ENCODE peak calls at places on chromosomes 7 and 10, in eight cellular contexts. V is GM18507; C is dermis blood vessel endothelial cell; M is effector memory CD8-positive, alpha-beta T cell; T is hypothalamus; S is NCI-H1105 treated with DMSO at 0.1 percent for 48 hours; W is stimulated activated CD8-positive, alpha-beta memory T cell treated with anti-CD3 and anti-CD28 coated beads, Interleukin-4, amount 100 ng/mL, for 48 hours; G is ACHN. Y is an unnamed sample.

GRCh38 chr10:119466655-119467054 is 75.9 kb downstream of the RGS10 start:
- DNase-seq in V (no peak), C (no peak), M (peak; percentile 42), T (no peak), S (no peak), W (peak; percentile 59), G (no peak), Y (no peak)

GRCh38 chr7:131493559-131493958 is 62.9 kb downstream of the PODXL start:
- DNase-seq in V (no peak), C (no peak), M (no peak), T (no peak), S (peak; percentile 19), W (no peak), G (no peak), Y (no peak)

GRCh38 chr10:115141254-115141653 is 48.1 kb downstream of the ATRNL1 start:
- DNase-seq in V (no peak), C (peak; percentile 21), M (no peak), T (no peak), S (no peak), W (no peak), G (peak; percentile 44), Y (no peak)

GRCh38 chr10:50396491-50397311 is 145.4 kb upstream of the ASAH2 start:
- DNase-seq in V (no peak), C (peak; percentile 4), M (no peak), T (no peak), S (no peak), W (peak; percentile 44), G (peak; percentile 83), Y (no peak)

GRCh38 chr7:50646069-50646468 is 80.9 kb upstream of the DDC start:
- DNase-seq in V (no peak), C (no peak), M (no peak), T (no peak), S (no peak), W (no peak), G (no peak), Y (no peak)

GRCh38 chr10:43221419-43222293 is 45.2 kb downstream of the RASGEF1A start:
- DNase-seq in V (no peak), C (peak; percentile 28), M (no peak), T (no peak), S (no peak), W (peak; percentile 24), G (peak; percentile 17), Y (no peak)

GRCh38 chr10:74738543-74738942 is 87.9 kb upstream of the KAT6B start:
- DNase-seq in V (no peak), C (no peak), M (no peak), T (no peak), S (no peak), W (no peak), G (no peak), Y (no peak)

GRCh38 chr10:21002097-21002878 is 105.2 kb upstream of the NEBL start:
- DNase-seq in V (no peak), C (peak; percentile 90), M (no peak), T (no peak), S (no peak), W (no peak), G (no peak), Y (no peak)

GRCh38 chr10:3764626-3765375 is 20.2 kb downstream of the KLF6 start:
- DNase-seq in V (no peak), C (no peak), M (no peak), T (no peak), S (no peak), W (no peak), G (no peak), Y (no peak)

GRCh38 chr7:74252893-74253292 is 1.3 kb downstream of the RFC2 start:
- DNase-seq in V (no peak), C (no peak), M (no peak), T (no peak), S (peak; percentile 64), W (no peak), G (no peak), Y (no peak)

GRCh38 chr7:111006691-111007090 is 84.2 kb upstream of the LRRN3 start:
- DNase-seq in V (no peak), C (no peak), M (no peak), T (no peak), S (no peak), W (no peak), G (no peak), Y (no peak)

GRCh38 chr7:22356010-22356854 is 722 bp downstream of the RAPGEF5 start:
- DNase-seq in V (no peak), C (peak; percentile 43), M (no peak), T (no peak), S (peak; percentile 20), W (no peak), G (peak; percentile 27), Y (no peak)

GRCh38 chr10:3803884-3804741 is 19.1 kb upstream of the KLF6 start:
- DNase-seq in V (no peak), C (peak; percentile 65), M (peak; percentile 71), T (no peak), S (no peak), W (peak; percentile 79), G (no peak), Y (peak; percentile 48)

GRCh38 chr10:94075521-94075920 is 81.8 kb downstream of the PLCE1 start:
- DNase-seq in V (no peak), C (no peak), M (no peak), T (no peak), S (no peak), W (no peak), G (no peak), Y (no peak)

GRCh38 chr7:132723506-132724081 is 147.3 kb upstream of the PLXNA4 start:
- DNase-seq in V (no peak), C (no peak), M (no peak), T (no peak), S (no peak), W (no peak), G (no peak), Y (no peak)

GRCh38 chr7:64187408-64187807 is 19.6 kb upstream of the ZNF735 start:
- DNase-seq in V (no peak), C (no peak), M (no peak), T (no peak), S (no peak), W (no peak), G (no peak), Y (no peak)

GRCh38 chr7:99011706-99012404 is 132.1 kb downstream of the SMURF1 start:
- DNase-seq in V (no peak), C (no peak), M (no peak), T (no peak), S (no peak), W (peak; percentile 16), G (no peak), Y (no peak)

GRCh38 chr7:158055726-158056510 is 531.7 kb downstream of the PTPRN2 start:
- DNase-seq in V (no peak), C (no peak), M (no peak), T (no peak), S (no peak), W (no peak), G (no peak), Y (no peak)

GRCh38 chr10:12364559-12364958 is 15.2 kb downstream of the CAMK1D start:
- DNase-seq in V (no peak), C (no peak), M (no peak), T (no peak), S (no peak), W (no peak), G (no peak), Y (no peak)

GRCh38 chr10:62582098-62582705 is 208.0 kb downstream of the ZNF365 start:
- DNase-seq in V (no peak), C (no peak), M (no peak), T (no peak), S (no peak), W (no peak), G (no peak), Y (no peak)

GRCh38 chr7:118563311-118563710 is 338.8 kb downstream of the ANKRD7 start:
- DNase-seq in V (no peak), C (no peak), M (no peak), T (no peak), S (no peak), W (no peak), G (no peak), Y (no peak)

GRCh38 chr7:116708248-116708647 is 36.3 kb downstream of the MET start:
- DNase-seq in V (no peak), C (no peak), M (no peak), T (no peak), S (no peak), W (no peak), G (no peak), Y (no peak)

GRCh38 chr10:127986543-127987466 is 79.9 kb downstream of the PTPRE start:
- DNase-seq in V (no peak), C (peak; percentile 79), M (no peak), T (no peak), S (no peak), W (no peak), G (no peak), Y (no peak)

GRCh38 chr10:11823989-11824346 is 812 bp downstream of the PROSER2 start:
- DNase-seq in V (no peak), C (no peak), M (no peak), T (no peak), S (no peak), W (no peak), G (no peak), Y (no peak)

Y was measured in central memory CD8-positive, alpha-beta T cell.